ENCODE peak calls at places on chromosomes 11 and 22, in seven cellular contexts. One of them, this sample, is unnamed.

GRCh38 chr11:123083623-123084029 is 21.7 kb upstream of the HSPA8 start:
- DNase-seq in left lung: peak
- DNase-seq in HFF-Myc: peak
- DNase-seq in dorsolateral prefrontal cortex: no peak
- DNase-seq in GM12865: no peak
- DNase-seq in neural crest cell: no peak
- DNase-seq in HFFc6: peak
- DNase-seq in this sample: no peak

GRCh38 chr11:10307411-10308207 is 2.7 kb downstream of the ADM start:
- DNase-seq in left lung: peak
- DNase-seq in HFF-Myc: no peak
- DNase-seq in dorsolateral prefrontal cortex: peak
- DNase-seq in GM12865: peak
- DNase-seq in neural crest cell: peak
- DNase-seq in HFFc6: peak
- DNase-seq in this sample: peak

GRCh38 chr11:102843474-102843873 is at the start of gene MMP3:
- DNase-seq in left lung: no peak
- DNase-seq in HFF-Myc: peak
- DNase-seq in dorsolateral prefrontal cortex: no peak
- DNase-seq in GM12865: no peak
- DNase-seq in neural crest cell: no peak
- DNase-seq in HFFc6: peak
- DNase-seq in this sample: no peak

GRCh38 chr11:23406131-23406819 is 546.0 kb upstream of the CCDC179 start:
- DNase-seq in left lung: no peak
- DNase-seq in HFF-Myc: no peak
- DNase-seq in dorsolateral prefrontal cortex: no peak
- DNase-seq in GM12865: no peak
- DNase-seq in neural crest cell: no peak
- DNase-seq in HFFc6: no peak
- DNase-seq in this sample: no peak

GRCh38 chr11:82403640-82404305 is 329.9 kb downstream of the FAM181B start:
- DNase-seq in left lung: no peak
- DNase-seq in HFF-Myc: no peak
- DNase-seq in dorsolateral prefrontal cortex: no peak
- DNase-seq in GM12865: no peak
- DNase-seq in neural crest cell: no peak
- DNase-seq in HFFc6: no peak
- DNase-seq in this sample: no peak

GRCh38 chr11:88178211-88178610 is 3.0 kb upstream of the RAB38 start:
- DNase-seq in left lung: no peak
- DNase-seq in HFF-Myc: no peak
- DNase-seq in dorsolateral prefrontal cortex: no peak
- DNase-seq in GM12865: peak
- DNase-seq in neural crest cell: no peak
- DNase-seq in HFFc6: no peak
- DNase-seq in this sample: no peak

GRCh38 chr11:57487021-57487778 is 26.9 kb downstream of the RTN4RL2 start:
- DNase-seq in left lung: no peak
- DNase-seq in HFF-Myc: no peak
- DNase-seq in dorsolateral prefrontal cortex: no peak
- DNase-seq in GM12865: no peak
- DNase-seq in neural crest cell: no peak
- DNase-seq in HFFc6: no peak
- DNase-seq in this sample: no peak

GRCh38 chr11:133491680-133492383 is 40.5 kb downstream of the OPCML start:
- DNase-seq in left lung: no peak
- DNase-seq in HFF-Myc: no peak
- DNase-seq in dorsolateral prefrontal cortex: no peak
- DNase-seq in GM12865: no peak
- DNase-seq in neural crest cell: no peak
- DNase-seq in HFFc6: no peak
- DNase-seq in this sample: no peak

GRCh38 chr22:46233231-46233630 is 16.9 kb downstream of the CDPF1 start:
- DNase-seq in left lung: peak
- DNase-seq in HFF-Myc: no peak
- DNase-seq in dorsolateral prefrontal cortex: no peak
- DNase-seq in GM12865: no peak
- DNase-seq in neural crest cell: no peak
- DNase-seq in HFFc6: peak
- DNase-seq in this sample: peak

GRCh38 chr22:20113551-20114310 is 2.2 kb upstream of the RANBP1 start:
- DNase-seq in left lung: no peak
- DNase-seq in HFF-Myc: no peak
- DNase-seq in dorsolateral prefrontal cortex: no peak
- DNase-seq in GM12865: no peak
- DNase-seq in neural crest cell: no peak
- DNase-seq in HFFc6: no peak
- DNase-seq in this sample: peak

GRCh38 chr11:57513911-57514537 is 1.5 kb downstream of the SLC43A1 start:
- DNase-seq in left lung: peak
- DNase-seq in HFF-Myc: no peak
- DNase-seq in dorsolateral prefrontal cortex: no peak
- DNase-seq in GM12865: peak
- DNase-seq in neural crest cell: peak
- DNase-seq in HFFc6: no peak
- DNase-seq in this sample: peak

GRCh38 chr11:2513441-2513840 is 68.6 kb downstream of the KCNQ1 start:
- DNase-seq in left lung: no peak
- DNase-seq in HFF-Myc: no peak
- DNase-seq in dorsolateral prefrontal cortex: no peak
- DNase-seq in GM12865: no peak
- DNase-seq in neural crest cell: no peak
- DNase-seq in HFFc6: no peak
- DNase-seq in this sample: peak

GRCh38 chr11:76696756-76697155 is 26.2 kb upstream of the LRRC32 start:
- DNase-seq in left lung: no peak
- DNase-seq in HFF-Myc: no peak
- DNase-seq in dorsolateral prefrontal cortex: no peak
- DNase-seq in GM12865: no peak
- DNase-seq in neural crest cell: no peak
- DNase-seq in HFFc6: no peak
- DNase-seq in this sample: no peak

GRCh38 chr11:76693791-76694190 is 23.2 kb upstream of the LRRC32 start:
- DNase-seq in left lung: no peak
- DNase-seq in HFF-Myc: no peak
- DNase-seq in dorsolateral prefrontal cortex: no peak
- DNase-seq in GM12865: no peak
- DNase-seq in neural crest cell: no peak
- DNase-seq in HFFc6: no peak
- DNase-seq in this sample: no peak

GRCh38 chr11:76695767-76696166 is 25.2 kb upstream of the LRRC32 start:
- DNase-seq in left lung: no peak
- DNase-seq in HFF-Myc: no peak
- DNase-seq in dorsolateral prefrontal cortex: no peak
- DNase-seq in GM12865: no peak
- DNase-seq in neural crest cell: no peak
- DNase-seq in HFFc6: no peak
- DNase-seq in this sample: no peak

GRCh38 chr11:76694664-76695063 is 24.1 kb upstream of the LRRC32 start:
- DNase-seq in left lung: no peak
- DNase-seq in HFF-Myc: no peak
- DNase-seq in dorsolateral prefrontal cortex: no peak
- DNase-seq in GM12865: no peak
- DNase-seq in neural crest cell: no peak
- DNase-seq in HFFc6: peak
- DNase-seq in this sample: no peak

DNA sequence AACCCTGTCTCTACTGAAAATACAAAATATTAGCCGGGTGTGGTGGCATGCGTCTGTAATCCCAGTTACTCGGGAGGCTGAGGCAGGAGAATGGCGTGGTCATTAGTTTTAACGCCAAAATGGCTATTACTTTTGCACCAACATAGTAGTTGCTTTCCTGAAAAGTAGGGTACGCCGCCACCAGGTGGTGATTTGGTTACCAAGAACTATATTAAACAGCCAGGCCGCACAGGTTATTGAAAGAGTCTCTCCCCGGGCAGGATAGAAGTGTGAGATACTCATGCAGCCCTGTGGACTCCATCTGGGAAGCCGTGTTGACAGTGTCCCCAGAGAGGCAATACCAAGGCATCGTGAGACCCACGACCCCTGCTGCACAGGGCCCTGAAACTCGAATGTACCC is 24.6 kb upstream of the LRRC32 start:
- DNase-seq in left lung: no peak
- DNase-seq in HFF-Myc: no peak
- DNase-seq in dorsolateral prefrontal cortex: no peak
- DNase-seq in GM12865: no peak
- DNase-seq in neural crest cell: no peak
- DNase-seq in HFFc6: no peak
- DNase-seq in this sample: no peak
- TF ChIP-seq CTCF in left lung: no peak
- TF ChIP-seq CTCF in HFF-Myc: no peak
- TF ChIP-seq CTCF in dorsolateral prefrontal cortex: no peak
- TF ChIP-seq CTCF in GM12865: no peak
- TF ChIP-seq CTCF in neural crest cell: no peak
- TF ChIP-seq CTCF in HFFc6: peak
- TF ChIP-seq CTCF in this sample: no peak

DNA sequence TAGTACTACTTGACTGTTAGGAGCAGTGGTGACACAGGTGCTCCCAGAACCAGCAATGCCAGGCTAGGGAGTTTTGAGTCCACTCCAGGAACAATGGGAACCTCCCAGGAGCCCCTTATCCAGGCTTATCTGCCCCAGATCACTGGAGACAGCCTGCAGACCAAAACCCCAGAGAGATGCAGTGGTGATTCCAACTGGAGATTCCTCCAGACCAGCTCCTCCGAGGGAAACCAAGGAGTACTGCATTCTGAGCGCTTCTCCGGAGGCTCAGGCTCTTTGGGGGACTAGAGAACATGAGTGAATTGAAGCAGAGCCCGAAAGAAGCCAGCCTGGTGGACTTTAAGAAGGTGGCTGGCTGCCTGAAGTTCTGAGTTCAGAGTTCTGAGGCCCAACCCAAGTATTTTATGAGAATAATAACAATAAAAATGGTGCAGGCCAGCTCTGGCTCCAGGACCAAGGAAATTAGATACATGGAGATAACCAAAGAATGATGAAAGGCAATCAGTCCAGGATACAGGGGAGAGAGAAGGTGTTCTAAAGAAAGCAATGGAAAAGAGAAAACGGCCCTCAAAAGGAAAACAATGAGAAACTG is 1.3 kb upstream of the TMEM25 start:
- DNase-seq in left lung: no peak
- DNase-seq in HFF-Myc: no peak
- DNase-seq in dorsolateral prefrontal cortex: no peak
- DNase-seq in GM12865: no peak
- DNase-seq in neural crest cell: no peak
- DNase-seq in HFFc6: no peak
- DNase-seq in this sample: no peak
- TF ChIP-seq CTCF in left lung: no peak
- TF ChIP-seq CTCF in HFF-Myc: no peak
- TF ChIP-seq CTCF in dorsolateral prefrontal cortex: no peak
- TF ChIP-seq CTCF in GM12865: no peak
- TF ChIP-seq CTCF in neural crest cell: no peak
- TF ChIP-seq CTCF in HFFc6: no peak
- TF ChIP-seq CTCF in this sample: no peak

GRCh38 chr11:60345489-60345888 is 18.4 kb downstream of the MS4A6E start:
- DNase-seq in left lung: peak
- DNase-seq in HFF-Myc: no peak
- DNase-seq in dorsolateral prefrontal cortex: no peak
- DNase-seq in GM12865: peak
- DNase-seq in neural crest cell: peak
- DNase-seq in HFFc6: no peak
- DNase-seq in this sample: peak

GRCh38 chr11:60347084-60347797 is 20.2 kb downstream of the MS4A6E start:
- DNase-seq in left lung: no peak
- DNase-seq in HFF-Myc: no peak
- DNase-seq in dorsolateral prefrontal cortex: no peak
- DNase-seq in GM12865: peak
- DNase-seq in neural crest cell: no peak
- DNase-seq in HFFc6: no peak
- DNase-seq in this sample: no peak

GRCh38 chr11:60344146-60344545 is 17.1 kb downstream of the MS4A6E start:
- DNase-seq in left lung: no peak
- DNase-seq in HFF-Myc: no peak
- DNase-seq in dorsolateral prefrontal cortex: no peak
- DNase-seq in GM12865: no peak
- DNase-seq in neural crest cell: no peak
- DNase-seq in HFFc6: no peak
- DNase-seq in this sample: no peak

GRCh38 chr11:60349990-60350389 is 22.9 kb downstream of the MS4A6E start:
- DNase-seq in left lung: no peak
- DNase-seq in HFF-Myc: no peak
- DNase-seq in dorsolateral prefrontal cortex: no peak
- DNase-seq in GM12865: no peak
- DNase-seq in neural crest cell: no peak
- DNase-seq in HFFc6: no peak
- DNase-seq in this sample: no peak

GRCh38 chr11:60348116-60348515 is 21.1 kb downstream of the MS4A6E start:
- DNase-seq in left lung: no peak
- DNase-seq in HFF-Myc: no peak
- DNase-seq in dorsolateral prefrontal cortex: no peak
- DNase-seq in GM12865: peak
- DNase-seq in neural crest cell: no peak
- DNase-seq in HFFc6: no peak
- DNase-seq in this sample: no peak
- TF ChIP-seq CTCF in left lung: no peak
- TF ChIP-seq CTCF in HFF-Myc: no peak
- TF ChIP-seq CTCF in dorsolateral prefrontal cortex: peak
- TF ChIP-seq CTCF in GM12865: peak
- TF ChIP-seq CTCF in neural crest cell: no peak
- TF ChIP-seq CTCF in HFFc6: no peak
- TF ChIP-seq CTCF in this sample: no peak

DNA sequence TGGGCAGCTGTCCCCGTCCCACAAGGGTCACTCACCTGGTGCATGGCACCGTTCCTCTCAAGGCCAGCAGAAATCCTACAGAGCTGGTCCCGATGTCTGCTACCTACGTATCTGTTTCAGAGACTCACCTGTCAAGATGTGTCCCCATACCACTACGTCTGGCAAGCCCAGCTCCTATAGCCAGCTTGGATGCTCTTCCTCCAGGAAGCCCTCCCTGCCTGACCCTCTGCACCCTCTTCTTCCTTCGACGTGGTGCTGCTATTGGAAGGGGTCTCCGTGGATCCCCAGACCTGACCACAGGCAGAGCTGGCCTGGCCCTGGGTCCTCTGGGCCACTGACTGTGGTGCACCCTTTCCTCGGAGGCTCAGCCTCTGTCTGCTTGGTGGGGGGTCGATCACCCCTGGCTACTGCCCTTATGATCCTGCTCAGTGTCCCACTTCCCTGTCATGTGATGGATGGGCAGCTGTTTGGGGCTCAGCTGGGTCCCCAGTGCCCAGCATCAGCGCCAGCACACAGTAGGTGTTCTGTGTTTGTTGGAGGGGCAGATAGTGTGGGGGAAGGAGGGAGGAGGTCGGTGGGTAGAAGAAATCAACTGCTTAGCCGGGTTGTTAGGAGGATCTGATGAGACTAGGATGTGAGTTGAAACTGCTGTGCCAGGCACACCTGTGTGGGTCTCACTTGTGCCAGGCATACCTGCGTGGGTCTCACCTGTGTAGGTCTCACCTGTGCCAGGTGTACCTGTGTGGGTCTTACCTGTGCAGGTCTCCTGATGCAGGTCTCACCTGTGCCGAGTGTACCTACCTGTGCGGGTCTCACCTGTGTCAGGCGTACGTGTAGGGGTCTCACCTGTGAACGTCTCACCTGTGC is 21.7 kb upstream of the ARHGAP8 start:
- DNase-seq in left lung: no peak
- DNase-seq in HFF-Myc: no peak
- DNase-seq in dorsolateral prefrontal cortex: no peak
- DNase-seq in GM12865: no peak
- DNase-seq in neural crest cell: no peak
- DNase-seq in HFFc6: no peak
- DNase-seq in this sample: no peak
- TF ChIP-seq CTCF in left lung: no peak
- TF ChIP-seq CTCF in HFF-Myc: no peak
- TF ChIP-seq CTCF in dorsolateral prefrontal cortex: no peak
- TF ChIP-seq CTCF in GM12865: no peak
- TF ChIP-seq CTCF in neural crest cell: no peak
- TF ChIP-seq CTCF in HFFc6: no peak
- TF ChIP-seq CTCF in this sample: no peak

This sample was measured in glutamatergic neuron.